ENCODE peak calls at places on chromosome 16, in six cellular contexts. J, Q, U, D, T and Y are unnamed samples. For H3K9me2 and H3K4me1, the result is how much of the 10 kb centered on the place peaks cover.

GRCh38 chr16:9597967-9598730 is 506.7 kb downstream of the HAPSTR1 start:
- DNase-seq in D (no peak), J (no peak), T (no peak), U (no peak), Q (no peak), Y (no peak)

GRCh38 chr16:50719401-50720337 is 22.2 kb upstream of the CYLD start:
- DNase-seq in U (peak), T (no peak), Q (peak), J (no peak), D (no peak), Y (no peak)

GRCh38 chr16:9328386-9328785 is 236.9 kb downstream of the HAPSTR1 start:
- DNase-seq in D (no peak), J (no peak), U (no peak), Q (no peak), T (no peak), Y (no peak)

GRCh38 chr16:966035-966434 is 4.7 kb downstream of the LMF1 start:
- DNase-seq in Q (no peak), J (no peak), T (no peak), U (no peak), D (no peak), Y (no peak)

GRCh38 chr16:57635266-57636097 is 7.1 kb downstream of the ADGRG1 start:
- DNase-seq in J (no peak), D (no peak), Q (no peak), T (no peak), U (no peak), Y (no peak)

GRCh38 chr16:17194190-17194780 is 276.5 kb downstream of the XYLT1 start:
- DNase-seq in Q (peak), D (peak), U (no peak), J (no peak), T (no peak), Y (peak)

GRCh38 chr16:22126037-22126558 is 33.8 kb downstream of the VWA3A start:
- DNase-seq in U (no peak), Q (no peak), J (no peak), D (no peak), T (no peak), Y (no peak)

GRCh38 chr16:65285128-65286120 is 163.6 kb upstream of the CDH11 start:
- DNase-seq in T (no peak), D (no peak), J (peak), Q (no peak), U (no peak), Y (no peak)

GRCh38 chr16:9469512-9469911 is 378.1 kb downstream of the HAPSTR1 start:
- DNase-seq in D (no peak), T (no peak), U (no peak), J (no peak), Q (no peak), Y (peak)

GRCh38 chr16:77002644-77003043 is 188.3 kb upstream of the MON1B start:
- DNase-seq in U (no peak), J (no peak), T (no peak), Q (no peak), D (no peak), Y (no peak)
- H3K9me2 ChIP-seq in U (under half), J (under half), T (under half), Q (under half), D (under half), Y (under half)

GRCh38 chr16:81470796-81471636 is 26.4 kb downstream of the CMIP start:
- DNase-seq in U (no peak), D (no peak), T (no peak), J (no peak), Q (no peak), Y (no peak)
- H3K4me1 ChIP-seq in U (under half), D (under half), T (under half), J (under half), Q (under half), Y (under half)

GRCh38 chr16:12344577-12345343 is 368.2 kb downstream of the SNX29 start:
- DNase-seq in D (no peak), T (no peak), J (no peak), Q (no peak), U (no peak), Y (no peak)

GRCh38 chr16:12341966-12342365 is 365.4 kb downstream of the SNX29 start:
- DNase-seq in D (no peak), Q (no peak), U (peak), T (no peak), J (peak), Y (peak)

GRCh38 chr16:12341423-12341822 is 364.9 kb downstream of the SNX29 start:
- DNase-seq in Q (no peak), T (no peak), J (peak), U (peak), D (no peak), Y (peak)

GRCh38 chr16:12345349-12345748 is 368.8 kb downstream of the SNX29 start:
- DNase-seq in Q (no peak), U (no peak), J (no peak), D (no peak), T (no peak), Y (no peak)

GRCh38 chr16:12343913-12344312 is 367.4 kb downstream of the SNX29 start:
- DNase-seq in U (no peak), Q (no peak), D (no peak), T (no peak), J (no peak), Y (no peak)
- H3K9me2 ChIP-seq in U (under half), Q (under half), D (under half), T (under half), J (under half), Y (under half)

DNA sequence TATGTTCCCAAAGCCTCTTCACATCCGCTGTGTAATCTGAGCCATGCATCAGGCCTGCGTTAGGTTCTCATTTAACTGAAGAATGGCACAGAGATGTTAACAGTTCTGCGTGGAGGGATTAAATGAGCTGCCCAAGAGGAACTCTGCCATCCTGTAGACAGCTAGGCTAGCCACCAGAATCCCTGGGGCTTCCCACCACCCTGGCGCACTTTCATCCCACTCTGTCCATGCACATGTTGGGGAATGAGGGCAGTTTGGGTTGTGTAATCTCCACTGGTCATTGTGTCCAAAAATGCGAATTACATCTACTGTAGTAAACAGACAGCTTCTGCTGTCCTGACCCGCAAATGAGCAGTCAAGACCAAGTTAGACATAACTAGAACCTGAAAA is 1.0 kb upstream of the GLG1 start:
- DNase-seq in Q (peak), U (no peak), J (no peak), T (no peak), D (no peak), Y (peak)
- H3K4me1 ChIP-seq in Q (under half), U (under half), J (under half), T (under half), D (under half), Y (under half)

DNA sequence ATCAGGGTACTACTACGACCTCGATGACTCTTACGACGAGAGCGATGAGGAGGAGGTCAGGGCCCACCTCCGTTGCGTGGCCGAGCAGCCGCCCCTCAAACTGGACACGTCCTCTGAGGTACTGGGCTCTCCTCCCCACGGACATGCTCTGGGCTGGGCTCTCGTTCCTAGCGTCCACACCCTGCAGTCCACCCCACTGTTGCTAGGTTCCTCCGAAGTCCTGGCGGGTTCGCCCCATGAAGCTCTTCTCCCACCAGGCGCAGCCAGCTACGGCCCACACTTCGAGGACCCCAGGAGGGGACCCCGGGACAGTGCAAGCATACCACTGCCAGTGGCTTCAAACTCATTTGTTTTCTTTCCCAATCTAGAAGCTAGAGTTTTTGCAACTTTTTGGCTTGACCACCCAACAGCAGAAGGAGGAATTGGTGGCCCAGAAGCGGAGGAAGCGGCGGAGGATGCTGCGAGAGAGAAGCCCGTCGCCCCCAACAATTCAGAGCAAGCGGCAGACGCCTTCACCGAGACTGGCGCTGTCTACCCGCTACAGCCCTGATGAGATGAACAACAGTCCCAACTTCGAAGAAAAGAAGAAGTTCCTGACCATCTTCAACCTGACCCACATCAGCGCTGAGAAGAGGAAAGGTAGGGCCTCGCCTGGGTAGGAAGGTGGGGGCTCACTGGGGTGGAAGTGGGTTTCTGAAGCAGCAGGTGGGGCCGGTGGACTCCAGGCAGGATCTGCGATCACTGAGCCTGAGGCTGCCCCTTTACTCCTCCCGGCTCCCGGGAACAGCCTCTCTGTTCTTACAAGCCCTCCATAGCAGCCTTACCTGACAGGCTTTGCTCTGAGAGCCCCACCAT is 25.6 kb downstream of the GINS2 start:
- DNase-seq in Q (no peak), T (no peak), J (no peak), U (no peak), D (no peak), Y (no peak)
- H3K9me2 ChIP-seq in Q (under half), T (under half), J (under half), U (under half), D (under half), Y (under half)

DNA sequence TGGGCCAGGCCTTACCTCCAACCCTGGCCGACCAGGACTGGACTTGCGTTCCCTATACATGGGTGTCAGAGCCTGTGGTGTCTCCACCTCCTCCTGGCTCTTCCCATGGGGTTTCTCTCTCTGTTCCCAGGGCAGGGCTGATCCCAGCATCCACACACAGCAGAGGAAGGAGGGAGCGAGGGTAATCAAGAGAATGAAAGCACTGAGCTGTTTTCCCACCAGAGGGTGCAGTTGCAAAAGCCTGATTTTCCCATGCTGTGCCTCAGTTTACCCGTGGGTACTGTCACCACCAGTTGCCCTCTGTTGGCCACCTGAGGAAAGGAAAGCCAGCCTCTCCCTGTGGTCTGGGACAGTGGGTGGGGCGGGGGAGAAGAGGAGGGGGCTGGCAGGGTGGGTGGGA is 249.7 kb upstream of the GSE1 start:
- DNase-seq in Q (no peak), D (no peak), U (no peak), J (no peak), T (no peak), Y (no peak)
- H3K4me1 ChIP-seq in Q (under half), D (under half), U (under half), J (under half), T (under half), Y (under half)

GRCh38 chr16:3520861-3521260 is 20.1 kb downstream of the CLUAP1 start:
- DNase-seq in Q (peak), J (no peak), U (no peak), T (no peak), D (no peak), Y (no peak)

GRCh38 chr16:3525951-3526350 is 25.1 kb downstream of the CLUAP1 start:
- DNase-seq in J (no peak), U (no peak), Q (no peak), T (no peak), D (no peak), Y (no peak)

GRCh38 chr16:3520398-3520797 is 19.6 kb downstream of the CLUAP1 start:
- DNase-seq in U (no peak), D (no peak), T (no peak), J (no peak), Q (no peak), Y (no peak)

GRCh38 chr16:3519581-3519980 is 18.8 kb downstream of the CLUAP1 start:
- DNase-seq in U (peak), T (no peak), J (peak), Q (no peak), D (no peak), Y (peak)

DNA sequence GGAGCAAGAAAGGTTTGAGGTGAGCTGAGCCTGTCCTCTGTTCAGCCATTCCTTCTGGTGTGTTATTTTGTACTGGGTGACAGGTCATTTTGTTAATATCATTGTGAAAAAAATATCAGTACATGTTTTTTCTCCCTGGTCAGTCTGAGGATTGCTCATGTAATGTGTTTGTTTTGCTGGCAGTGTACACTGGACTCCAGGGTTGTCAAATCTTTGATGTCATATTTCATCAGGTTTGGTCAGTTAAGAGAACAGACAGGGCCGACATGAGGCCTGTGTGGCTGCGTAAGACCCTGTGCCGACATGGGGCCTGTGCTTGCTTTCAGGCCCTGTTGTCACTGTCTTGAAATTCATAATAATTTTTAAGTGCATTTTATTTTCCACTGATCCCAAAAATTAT is 22.5 kb downstream of the CLUAP1 start:
- DNase-seq in T (no peak), U (no peak), D (no peak), Q (no peak), J (no peak), Y (no peak)
- H3K9me2 ChIP-seq in T (under half), U (under half), D (under half), Q (under half), J (under half), Y (under half)

GRCh38 chr16:73060216-73060615 is 12.3 kb upstream of the ZFHX3 start:
- DNase-seq in U (no peak), D (no peak), Q (peak), J (no peak), T (no peak), Y (no peak)

GRCh38 chr16:73059779-73060178 is 11.9 kb upstream of the ZFHX3 start:
- DNase-seq in T (no peak), U (no peak), Q (no peak), J (no peak), D (no peak), Y (no peak)

GRCh38 chr16:73057369-73058210 is 9.7 kb upstream of the ZFHX3 start:
- DNase-seq in J (no peak), T (peak), Q (peak), D (peak), U (no peak), Y (peak)

GRCh38 chr16:73058221-73058615 is 10.3 kb upstream of the ZFHX3 start:
- DNase-seq in U (no peak), Q (peak), J (no peak), T (peak), D (peak), Y (peak)

DNA sequence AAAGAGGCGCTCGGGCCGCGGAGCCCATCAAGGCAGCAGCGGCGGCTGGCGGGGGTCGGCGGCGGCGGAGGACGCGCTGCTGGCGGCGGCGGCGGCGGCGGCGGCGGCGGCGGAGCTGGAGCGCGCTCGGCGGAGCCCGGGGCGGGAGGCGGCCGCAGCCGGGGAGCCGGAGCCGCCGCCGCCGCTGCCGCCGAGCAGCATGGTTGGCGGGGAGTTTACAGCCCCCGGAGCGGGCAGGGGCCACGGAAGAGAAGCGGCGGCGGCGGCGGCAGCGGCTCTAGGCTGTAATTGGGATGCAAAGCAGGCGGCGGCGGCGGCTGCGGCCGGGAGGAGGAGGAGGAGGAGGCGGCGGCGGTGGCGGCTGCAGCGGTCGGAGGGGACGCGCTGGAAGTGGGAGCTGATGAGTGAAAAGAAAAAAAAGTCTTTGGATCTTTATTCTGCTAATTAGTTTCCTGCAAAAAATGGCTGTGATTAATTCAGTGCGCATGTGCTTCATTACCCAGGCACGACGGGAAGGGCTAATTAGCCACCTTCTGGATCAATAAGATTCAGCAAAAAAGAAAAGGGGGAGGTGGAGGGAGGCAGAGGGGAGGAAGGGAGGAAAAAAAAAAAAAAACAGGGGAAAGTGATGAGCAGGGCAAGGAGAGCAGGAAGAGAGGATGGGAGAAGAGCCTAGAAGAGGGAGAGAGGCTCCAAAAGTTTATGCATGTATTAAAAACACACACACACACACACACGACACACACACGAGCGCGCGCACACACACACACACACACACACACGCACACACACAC is 10.9 kb upstream of the ZFHX3 start:
- DNase-seq in Q (peak), J (peak), U (no peak), D (peak), T (peak), Y (peak)
- H3K4me1 ChIP-seq in Q (half or more), J (under half), U (under half), D (under half), T (under half), Y (under half)

DNA sequence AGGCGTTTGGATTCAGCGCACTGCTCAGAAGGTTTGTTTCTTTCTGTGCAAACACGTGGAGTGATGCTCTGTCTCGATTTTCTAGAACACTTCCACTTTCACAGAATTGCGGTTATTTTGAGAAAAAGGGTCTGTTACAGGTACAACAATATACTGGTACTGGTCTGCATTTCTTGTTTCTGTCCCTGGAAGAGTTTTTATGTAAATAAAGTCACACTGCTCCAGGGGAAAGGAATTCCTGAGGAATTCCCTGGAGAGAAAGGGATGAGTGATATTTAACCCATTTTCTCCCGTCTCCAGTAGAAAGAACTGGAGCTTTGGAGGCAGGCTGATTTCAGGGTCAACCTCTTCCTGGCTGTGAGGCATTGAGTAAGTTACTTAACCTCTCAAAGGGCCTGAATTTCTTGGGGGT is 16.2 kb upstream of the RMI2 start:
- DNase-seq in T (peak), J (peak), D (peak), Q (peak), U (no peak), Y (peak)
- H3K9me2 ChIP-seq in T (under half), J (under half), D (under half), Q (under half), U (under half), Y (under half)